ENCODE peak calls at places on chromosome 4, in ten cellular contexts. R is heart right ventricle, B is A549, M is right lobe of liver, W is endodermal cell, H is dorsolateral prefrontal cortex, O is A673, U is right atrium auricular region, Y is suprapubic skin, L is astrocyte. X is an unnamed sample.

GRCh38 chr4:82555279-82555678 is 6.5 kb downstream of the TMEM150C start:
- DNase-seq in R (no peak), B (no peak), M (no peak), W (no peak), H (no peak), O (peak), U (no peak), Y (no peak), L (no peak), X (no peak)

GRCh38 chr4:6617246-6617645 is 23.2 kb upstream of the MRFAP1 start:
- DNase-seq in R (no peak), B (no peak), M (no peak), W (no peak), H (no peak), O (no peak), U (no peak), Y (no peak), L (no peak), X (no peak)

GRCh38 chr4:118743867-118744266 is 58.7 kb downstream of the METTL14 start:
- DNase-seq in R (no peak), B (no peak), M (no peak), W (no peak), H (no peak), O (no peak), U (no peak), Y (no peak), L (no peak), X (no peak)

GRCh38 chr4:74635490-74636123 is 158.7 kb downstream of the BTC start:
- DNase-seq in R (no peak), B (no peak), M (no peak), W (no peak), H (no peak), O (no peak), U (no peak), Y (no peak), L (no peak), X (no peak)

GRCh38 chr4:142473218-142473959 is 372.7 kb downstream of the INPP4B start:
- DNase-seq in R (peak), B (peak), M (peak), W (no peak), H (no peak), O (peak), U (no peak), Y (peak), L (no peak), X (no peak)

GRCh38 chr4:80322716-80323115 is 12.8 kb upstream of the CFAP299 start:
- DNase-seq in R (no peak), B (no peak), M (no peak), W (peak), H (no peak), O (no peak), U (no peak), Y (no peak), L (peak), X (no peak)

GRCh38 chr4:1381944-1382541 is 24.2 kb downstream of the NKX1-1 start:
- DNase-seq in R (peak), B (no peak), M (peak), W (peak), H (no peak), O (no peak), U (no peak), Y (peak), L (no peak), X (no peak)

GRCh38 chr4:72997409-72997808 is 72.1 kb downstream of the COX18 start:
- DNase-seq in R (no peak), B (peak), M (no peak), W (no peak), H (no peak), O (no peak), U (no peak), Y (no peak), L (peak), X (peak)

GRCh38 chr4:22458112-22458511 is 57.8 kb downstream of the ADGRA3 start:
- DNase-seq in R (no peak), B (no peak), M (no peak), W (no peak), H (no peak), O (no peak), U (no peak), Y (no peak), L (no peak), X (no peak)

GRCh38 chr4:141130947-141131545 is 2.2 kb downstream of the RNF150 start:
- DNase-seq in R (no peak), B (no peak), M (no peak), W (no peak), H (no peak), O (no peak), U (no peak), Y (no peak), L (no peak), X (peak)
- H3K4me3 ChIP-seq in R (peak), B (no peak), M (peak), W (peak), H (peak), O (no peak), U (peak), Y (no peak), L (peak), X (peak)

GRCh38 chr4:7777871-7778523 is 161.7 kb downstream of the AFAP1 start:
- DNase-seq in R (no peak), B (no peak), M (no peak), W (no peak), H (no peak), O (no peak), U (no peak), Y (no peak), L (no peak), X (no peak)
- H3K4me3 ChIP-seq in R (no peak), B (no peak), M (no peak), W (no peak), H (no peak), O (no peak), U (no peak), Y (no peak), L (no peak), X (no peak)

DNA sequence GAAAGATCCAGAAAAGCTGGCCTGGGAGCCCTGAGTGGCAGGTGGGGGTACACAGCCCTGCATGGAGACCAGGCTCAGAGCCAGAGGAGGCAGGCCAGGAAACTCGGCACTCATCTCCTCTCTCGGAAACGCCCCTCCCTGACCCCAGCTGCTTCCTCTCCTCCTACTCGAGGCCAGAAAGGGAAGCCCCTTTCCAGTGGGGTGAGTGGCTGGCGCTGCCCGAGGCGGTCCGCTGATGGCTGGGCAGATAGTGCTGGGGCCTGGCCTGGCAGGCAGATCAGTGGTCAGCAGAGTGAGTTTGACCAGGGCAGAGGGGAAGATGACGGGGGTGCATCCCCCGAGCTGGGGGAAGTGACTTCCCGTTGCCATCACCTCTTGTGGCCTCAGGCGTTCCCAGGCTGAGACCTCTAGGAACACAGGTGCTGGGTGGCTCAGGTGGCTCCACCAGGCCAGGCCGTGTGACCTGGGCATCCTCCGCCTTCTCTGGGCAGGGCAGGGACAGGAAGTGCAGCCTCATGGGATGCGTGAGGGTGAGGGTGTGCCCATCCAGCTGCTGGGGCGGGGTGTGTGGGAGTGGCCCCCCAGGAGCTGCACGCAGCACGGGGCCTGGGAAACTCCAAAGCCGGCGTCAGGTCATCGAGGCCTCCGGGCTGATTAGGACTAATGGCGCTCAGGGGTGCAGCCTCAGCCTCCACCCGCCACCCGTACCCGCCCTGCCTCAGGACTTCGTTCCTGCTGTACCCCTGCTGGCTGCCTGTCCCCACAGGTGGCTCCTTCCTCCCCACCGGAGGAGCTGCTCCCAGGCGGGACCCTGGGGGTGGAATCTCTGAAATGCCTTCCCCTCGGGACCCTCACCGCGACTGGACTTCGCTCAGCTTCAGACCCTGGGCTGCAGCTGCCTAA is 5.8 kb downstream of the SH3BP2 start:
- DNase-seq in R (peak), B (no peak), M (peak), W (no peak), H (peak), O (no peak), U (no peak), Y (peak), L (no peak), X (peak)
- H3K4me3 ChIP-seq in R (peak), B (no peak), M (peak), W (no peak), H (peak), O (no peak), U (no peak), Y (peak), L (no peak), X (no peak)

GRCh38 chr4:140856692-140857091 is 100.5 kb upstream of the TBC1D9 start:
- DNase-seq in R (no peak), B (peak), M (no peak), W (peak), H (no peak), O (peak), U (no peak), Y (no peak), L (peak), X (peak)
- H3K4me3 ChIP-seq in R (no peak), B (no peak), M (no peak), W (no peak), H (no peak), O (no peak), U (no peak), Y (no peak), L (no peak), X (no peak)

DNA sequence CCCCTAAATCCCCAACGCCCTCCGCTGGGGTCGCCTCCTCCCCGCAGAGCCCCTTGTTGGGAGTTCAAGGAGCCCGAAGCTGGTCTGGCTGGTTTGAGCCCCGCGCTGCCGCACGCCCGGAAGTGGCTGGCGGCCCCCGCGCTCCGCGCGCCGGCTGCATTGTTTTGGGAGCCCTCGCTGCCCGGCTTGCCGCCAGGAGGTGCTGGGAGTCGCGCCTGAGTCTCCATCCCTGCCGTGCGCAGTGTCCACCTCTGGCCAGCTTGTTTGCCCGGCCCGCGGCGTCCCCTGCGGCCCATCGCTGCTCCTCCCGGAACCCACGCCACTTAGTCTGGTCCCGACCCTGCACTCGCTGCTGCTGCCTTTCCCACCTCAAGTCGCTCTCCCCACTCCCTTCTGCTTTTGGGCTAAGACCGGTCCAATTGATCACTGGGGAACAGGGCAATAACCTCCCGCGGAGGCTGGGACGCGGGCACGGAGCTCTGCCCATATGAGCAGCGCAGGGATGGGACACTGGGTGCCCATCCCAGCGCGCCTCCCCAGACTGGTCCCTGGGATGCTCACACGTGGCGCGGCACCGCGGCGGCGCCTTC is 2.2 kb upstream of the SFRP2 start:
- DNase-seq in R (no peak), B (peak), M (no peak), W (peak), H (peak), O (no peak), U (no peak), Y (no peak), L (no peak), X (peak)
- H3K4me3 ChIP-seq in R (peak), B (no peak), M (no peak), W (peak), H (peak), O (no peak), U (no peak), Y (peak), L (no peak), X (peak)

GRCh38 chr4:9877123-9877522 is 95.7 kb downstream of the DRD5 start:
- DNase-seq in R (no peak), B (no peak), M (no peak), W (peak), H (no peak), O (no peak), U (no peak), Y (no peak), L (no peak), X (no peak)
- H3K4me3 ChIP-seq in R (no peak), B (no peak), M (no peak), W (no peak), H (no peak), O (no peak), U (no peak), Y (no peak), L (no peak), X (no peak)

DNA sequence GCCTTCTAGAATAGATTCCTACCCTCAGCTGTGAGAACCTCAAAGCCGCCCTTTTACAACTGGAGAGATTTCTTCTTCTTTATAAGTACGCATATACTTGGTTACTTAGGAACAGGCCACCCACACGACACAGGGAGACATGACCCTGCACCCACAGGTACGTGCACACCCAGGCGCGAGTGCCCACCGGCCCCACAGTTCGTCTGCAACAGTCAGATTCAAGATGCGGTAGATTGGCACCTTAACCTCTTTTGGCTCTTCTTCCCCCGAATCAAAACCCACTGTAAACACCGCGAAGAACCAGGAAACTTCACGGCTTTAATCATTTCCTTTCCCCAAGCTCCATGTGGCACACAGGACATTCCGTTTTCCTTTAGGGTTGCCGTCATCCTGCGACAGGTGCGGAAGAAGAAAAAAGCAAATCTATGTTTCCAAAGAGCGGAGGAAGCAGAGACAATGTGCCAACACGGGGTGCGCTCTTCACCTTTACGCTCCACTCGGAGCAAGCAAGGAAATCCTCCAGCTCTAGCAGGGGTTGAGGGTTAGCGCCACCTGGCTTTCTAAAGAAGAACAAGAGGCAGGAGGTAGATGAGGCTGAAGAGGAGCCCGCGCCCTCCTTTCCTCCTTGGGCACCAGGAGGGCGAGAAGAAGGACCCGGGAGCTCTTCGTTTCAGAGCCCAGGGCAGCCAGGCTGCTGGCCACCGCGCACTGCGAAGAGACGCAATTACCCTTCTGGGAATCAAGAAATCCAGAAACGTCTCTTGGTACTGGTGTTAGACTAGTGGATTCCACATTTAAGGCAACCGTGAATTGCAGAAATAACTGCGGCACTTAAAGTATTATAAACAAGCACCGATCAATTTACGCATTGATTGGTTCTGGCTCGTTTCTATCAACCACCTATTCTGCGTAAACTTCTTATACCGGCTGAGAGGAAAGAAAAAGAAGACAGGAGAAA is 35.7 kb downstream of the HAND2 start:
- DNase-seq in R (peak), B (peak), M (no peak), W (peak), H (peak), O (peak), U (no peak), Y (no peak), L (peak), X (peak)
- H3K4me3 ChIP-seq in R (peak), B (peak), M (peak), W (peak), H (peak), O (peak), U (peak), Y (peak), L (peak), X (peak)

DNA sequence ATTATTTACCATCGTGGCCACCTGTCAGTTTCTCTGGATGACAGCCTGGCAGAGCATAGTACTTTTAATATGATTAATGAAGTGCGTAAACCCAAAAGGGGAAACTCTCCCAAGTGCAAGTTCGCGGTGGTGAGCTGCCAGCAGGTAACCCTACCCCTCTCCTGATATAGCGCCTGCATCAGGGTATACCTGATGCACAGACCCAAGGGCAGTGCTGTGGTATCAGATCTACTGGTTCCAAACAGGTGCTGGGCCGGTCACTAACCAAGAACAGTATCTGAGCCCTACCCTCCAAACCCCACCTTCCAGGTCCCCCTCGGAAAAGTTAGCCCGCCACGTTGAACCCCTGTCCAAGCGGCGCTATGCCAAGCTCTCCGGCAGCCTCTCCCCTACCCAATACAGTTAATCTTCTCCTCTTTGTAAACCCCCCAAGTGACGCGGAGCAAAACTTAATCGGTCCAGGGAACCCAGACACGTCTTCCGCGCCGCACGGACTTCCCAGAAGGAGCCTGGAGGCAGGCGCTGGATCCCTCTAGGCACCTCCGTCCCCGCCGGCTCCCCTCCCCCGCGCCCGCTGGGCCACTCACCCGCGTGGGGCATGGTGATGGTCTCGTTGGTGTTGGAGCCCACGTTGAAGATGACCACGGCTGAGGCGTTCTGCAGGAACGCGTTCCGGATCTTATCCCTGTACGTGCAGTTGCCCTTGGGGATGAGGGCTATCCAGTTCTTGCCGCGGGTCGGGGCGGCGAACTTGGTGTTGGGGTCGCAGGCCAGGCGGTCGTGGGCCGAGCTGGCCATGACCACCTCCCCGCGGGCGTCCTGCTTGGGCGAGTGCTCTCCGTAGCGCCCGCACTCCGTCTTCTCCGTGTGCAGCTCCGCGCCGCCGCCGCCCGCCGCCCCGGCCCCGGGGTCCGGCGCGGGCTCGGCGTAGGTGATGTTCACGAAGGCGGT is 1.3 kb downstream of the RNF150 start:
- DNase-seq in R (peak), B (no peak), M (no peak), W (peak), H (peak), O (peak), U (no peak), Y (peak), L (peak), X (no peak)
- H3K4me3 ChIP-seq in R (peak), B (peak), M (peak), W (peak), H (peak), O (peak), U (peak), Y (peak), L (peak), X (peak)

DNA sequence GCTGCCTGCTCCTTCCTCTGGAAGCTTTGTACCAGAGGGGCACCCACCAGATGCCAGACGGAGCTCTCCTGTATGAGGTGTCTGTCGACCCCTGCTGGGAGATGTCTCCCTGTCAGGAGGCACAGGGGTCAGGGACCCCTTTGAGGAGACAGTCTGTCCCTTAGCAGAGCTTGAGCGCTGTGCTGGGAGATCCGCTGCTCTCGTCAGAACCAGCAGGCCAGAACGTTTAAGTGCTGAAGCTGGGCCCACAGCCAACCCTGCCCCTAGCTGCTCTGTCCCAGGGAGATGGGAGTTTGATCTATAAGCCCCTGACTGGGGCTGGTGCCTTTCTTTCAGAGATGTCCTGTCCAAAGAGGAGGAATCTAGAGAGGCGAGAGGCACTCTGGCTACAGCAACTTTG is 260.3 kb upstream of the GPRIN3 start:
- DNase-seq in R (no peak), B (no peak), M (no peak), W (no peak), H (no peak), O (no peak), U (no peak), Y (no peak), L (no peak), X (no peak)
- H3K4me3 ChIP-seq in R (no peak), B (no peak), M (no peak), W (no peak), H (no peak), O (no peak), U (no peak), Y (no peak), L (no peak), X (no peak)

GRCh38 chr4:123505457-123506310 is 109.1 kb downstream of the SPRY1 start:
- DNase-seq in R (peak), B (peak), M (peak), W (peak), H (peak), O (peak), U (peak), Y (peak), L (peak), X (peak)
- H3K4me3 ChIP-seq in R (peak), B (peak), M (peak), W (peak), H (peak), O (peak), U (peak), Y (peak), L (peak), X (peak)